ENCODE peak calls at places on chromosomes 13 and 19, in five cellular contexts. A, G, X, H and E are unnamed samples.

GRCh38 chr13:33208290-33208990 is 77.1 kb downstream of the STARD13 start:
- DNase-seq in A (no peak), G (no peak), X (no peak), H (no peak), E (no peak)

GRCh38 chr13:59746291-59746962 is 417.3 kb downstream of the DIAPH3 start:
- DNase-seq in A (no peak), G (no peak), X (no peak), H (no peak), E (no peak)

GRCh38 chr13:51502206-51502651 is 49.4 kb upstream of the INTS6 start:
- DNase-seq in A (no peak), G (no peak), X (no peak), H (no peak), E (no peak)

GRCh38 chr19:49691243-49692101 is 556 bp downstream of the CPT1C start:
- DNase-seq in A (peak), G (no peak), X (no peak), H (no peak), E (no peak)

GRCh38 chr19:48085077-48085476 is 25.5 kb downstream of the PLA2G4C start:
- DNase-seq in A (no peak), G (no peak), X (no peak), H (no peak), E (peak)

GRCh38 chr19:38031423-38031770 is 124.4 kb downstream of the SIPA1L3 start:
- DNase-seq in A (no peak), G (no peak), X (no peak), H (no peak), E (no peak)

GRCh38 chr19:47106819-47107200 is 6.8 kb downstream of the ZC3H4 start:
- DNase-seq in A (no peak), G (peak), X (no peak), H (no peak), E (no peak)

GRCh38 chr13:112951674-112952371 is 17.2 kb upstream of the MCF2L start:
- DNase-seq in A (no peak), G (no peak), X (no peak), H (no peak), E (no peak)

GRCh38 chr19:46859637-46860124 is 1.1 kb upstream of the ARHGAP35 start:
- DNase-seq in A (no peak), G (peak), X (peak), H (no peak), E (no peak)

GRCh38 chr13:89457977-89458376 is 1786.8 kb downstream of the SLITRK5 start:
- DNase-seq in A (no peak), G (no peak), X (no peak), H (no peak), E (no peak)

GRCh38 chr19:619286-620002 is 13.9 kb downstream of the POLRMT start:
- DNase-seq in A (peak), G (no peak), X (no peak), H (no peak), E (no peak)

GRCh38 chr13:96925869-96926628 is 68.2 kb downstream of the OXGR1 start:
- DNase-seq in A (no peak), G (no peak), X (no peak), H (peak), E (no peak)

GRCh38 chr19:46471116-46471733 is at the start of gene PNMA8A:
- DNase-seq in A (peak), G (peak), X (peak), H (no peak), E (peak)

GRCh38 chr19:18541992-18542935 is 1.1 kb downstream of the FKBP8 start:
- DNase-seq in A (no peak), G (peak), X (no peak), H (no peak), E (no peak)

GRCh38 chr19:47726467-47726866 is 13.2 kb downstream of the EHD2 start:
- DNase-seq in A (no peak), G (no peak), X (no peak), H (no peak), E (no peak)

GRCh38 chr19:6423499-6424189 is 967 bp downstream of the KHSRP start:
- DNase-seq in A (no peak), G (peak), X (no peak), H (no peak), E (peak)

GRCh38 chr19:1085676-1086442 is 9.3 kb downstream of the POLR2E start:
- DNase-seq in A (peak), G (no peak), X (no peak), H (no peak), E (peak)

GRCh38 chr19:2424686-2425621 is 2.4 kb downstream of the TIMM13 start:
- DNase-seq in A (peak), G (no peak), X (peak), H (no peak), E (peak)

GRCh38 chr19:1182068-1182467 is 8.0 kb upstream of the SBNO2 start:
- DNase-seq in A (no peak), G (no peak), X (no peak), H (no peak), E (no peak)

GRCh38 chr13:101536079-101536478 is 83.6 kb downstream of the ITGBL1 start:
- DNase-seq in A (no peak), G (no peak), X (no peak), H (no peak), E (no peak)

GRCh38 chr13:48493851-48494250 is 39.0 kb downstream of the RCBTB2 start:
- DNase-seq in A (no peak), G (no peak), X (no peak), H (peak), E (no peak)

GRCh38 chr19:48061401-48062344 is 17.8 kb upstream of the CABP5 start:
- DNase-seq in A (peak), G (no peak), X (no peak), H (peak), E (no peak)

GRCh38 chr19:1312732-1313694 is 27.3 kb downstream of the EFNA2 start:
- DNase-seq in A (peak), G (no peak), X (no peak), H (no peak), E (no peak)

GRCh38 chr19:39194832-39195542 is 1.8 kb upstream of the NCCRP1 start:
- DNase-seq in A (no peak), G (no peak), X (no peak), H (no peak), E (no peak)

GRCh38 chr19:52197964-52198363 is 8.1 kb downstream of the PPP2R1A start:
- DNase-seq in A (no peak), G (no peak), X (no peak), H (no peak), E (no peak)

GRCh38 chr19:52198678-52199077 is 8.8 kb downstream of the PPP2R1A start:
- DNase-seq in A (no peak), G (no peak), X (no peak), H (no peak), E (no peak)

GRCh38 chr19:52196256-52196967 is 6.6 kb downstream of the PPP2R1A start:
- DNase-seq in A (no peak), G (no peak), X (no peak), H (no peak), E (no peak)

GRCh38 chr19:52200044-52200443 is 10.2 kb downstream of the PPP2R1A start:
- DNase-seq in A (no peak), G (no peak), X (peak), H (no peak), E (no peak)
- H3K27ac ChIP-seq in A (peak), G (no peak), X (peak), H (no peak), E (peak)

GRCh38 chr19:5078179-5078578 is 109.3 kb downstream of the KDM4B start:
- DNase-seq in A (peak), G (no peak), X (no peak), H (no peak), E (no peak)
- TF ChIP-seq POLR2AphosphoS5 in A (no peak), G (no peak), X (no peak), H (peak), E (peak)

GRCh38 chr19:53055117-53055516 is 10.6 kb downstream of the ERVV-2 start:
- DNase-seq in A (no peak), G (no peak), X (no peak), H (no peak), E (no peak)
- TF ChIP-seq POLR2A in A (no peak), G (no peak), X (no peak), H (no peak), E (no peak)

GRCh38 chr13:23322353-23323336 is 110.9 kb downstream of the SACS start:
- DNase-seq in A (no peak), G (no peak), X (no peak), H (no peak), E (no peak)

GRCh38 chr13:23323946-23324709 is 109.4 kb downstream of the SACS start:
- DNase-seq in A (peak), G (no peak), X (no peak), H (no peak), E (no peak)

GRCh38 chr13:23320926-23321533 is 112.5 kb downstream of the SACS start:
- DNase-seq in A (no peak), G (no peak), X (no peak), H (no peak), E (no peak)

GRCh38 chr13:23321534-23322241 is 111.8 kb downstream of the SACS start:
- DNase-seq in A (no peak), G (no peak), X (peak), H (no peak), E (no peak)

GRCh38 chr13:23325191-23325590 is 108.3 kb downstream of the SACS start:
- DNase-seq in A (no peak), G (no peak), X (no peak), H (no peak), E (no peak)
- H3K27ac ChIP-seq in A (no peak), G (no peak), X (no peak), H (no peak), E (no peak)

GRCh38 chr13:76632388-76633044 is 253.7 kb downstream of the KCTD12 start:
- DNase-seq in A (no peak), G (no peak), X (no peak), H (no peak), E (no peak)
- TF ChIP-seq POLR2AphosphoS5 in A (no peak), G (no peak), X (no peak), H (no peak), E (no peak)

GRCh38 chr13:110869805-110870706 is 44.8 kb downstream of the ANKRD10 start:
- DNase-seq in A (peak), G (peak), X (peak), H (peak), E (peak)
- TF ChIP-seq POLR2A in A (peak), G (peak), X (no peak), H (peak), E (no peak)

GRCh38 chr19:7535993-7536685 is 622 bp downstream of the PNPLA6 start:
- DNase-seq in A (no peak), G (no peak), X (no peak), H (no peak), E (no peak)

GRCh38 chr19:7533925-7534480 is 1.5 kb upstream of the PNPLA6 start:
- DNase-seq in A (peak), G (peak), X (peak), H (peak), E (peak)

GRCh38 chr19:7533281-7533819 is 2.2 kb upstream of the PNPLA6 start:
- DNase-seq in A (peak), G (no peak), X (no peak), H (peak), E (peak)

GRCh38 chr19:7535035-7535992 is at the start of gene PNPLA6:
- DNase-seq in A (peak), G (peak), X (peak), H (peak), E (peak)

DNA sequence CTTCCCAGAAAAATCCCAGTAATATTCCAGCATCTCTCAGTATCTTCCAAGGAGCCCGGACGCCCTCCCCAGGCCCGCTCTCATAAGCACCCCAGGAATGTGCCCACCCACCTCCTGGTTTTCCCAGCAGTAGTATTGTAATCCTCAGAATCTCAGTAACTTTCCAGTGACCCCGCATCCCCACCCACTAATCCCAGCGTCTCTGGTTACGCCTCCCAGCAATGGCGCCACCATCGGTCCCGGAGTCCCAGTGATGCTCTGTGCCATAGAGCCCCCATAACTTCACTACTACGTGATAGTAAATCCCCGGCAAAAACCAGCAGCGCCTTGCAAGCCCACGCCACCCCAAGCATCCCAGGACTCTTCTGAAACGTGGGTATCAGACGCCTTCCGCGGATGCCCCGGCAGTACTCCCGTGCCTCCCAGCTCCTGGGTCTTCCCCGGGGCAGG is 961 bp upstream of the PNPLA6 start:
- DNase-seq in A (no peak), G (peak), X (no peak), H (peak), E (no peak)
- H3K27ac ChIP-seq in A (peak), G (no peak), X (peak), H (peak), E (peak)

DNA sequence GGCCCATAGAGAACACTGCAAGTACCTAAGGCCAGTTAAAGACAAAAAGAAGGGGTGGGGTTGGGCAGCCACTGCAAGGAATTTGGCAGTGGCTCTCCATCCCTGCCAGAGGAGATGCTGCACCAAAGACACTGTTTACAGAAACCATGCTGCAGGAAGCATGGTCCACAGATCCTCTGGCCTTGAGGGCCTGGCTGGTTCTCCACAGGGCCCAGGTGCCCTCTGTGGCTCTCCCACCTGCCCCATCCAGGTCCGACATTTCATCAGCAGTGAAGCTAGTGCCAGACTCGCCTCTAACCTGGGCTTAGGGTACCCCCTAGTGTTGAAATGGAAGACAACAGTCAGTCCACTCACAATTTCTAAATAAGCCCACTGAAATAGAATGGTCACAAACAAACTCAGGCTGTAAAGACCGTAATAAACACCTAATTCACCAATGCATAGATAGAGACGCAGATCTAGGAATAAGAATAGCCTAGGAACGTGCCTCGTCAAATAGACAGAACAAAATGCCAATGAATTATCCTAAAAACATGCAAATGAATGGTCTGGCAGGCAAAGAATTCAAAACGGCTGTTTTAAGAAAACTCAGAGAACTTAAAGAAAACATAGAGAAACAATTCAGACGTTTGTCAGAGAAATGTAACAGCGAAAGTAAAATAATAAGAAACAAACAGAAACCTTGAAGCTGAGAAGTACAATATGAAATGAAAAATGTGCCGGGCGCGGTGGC is 23.3 kb downstream of the LYPD4 start:
- DNase-seq in A (no peak), G (peak), X (no peak), H (peak), E (peak)
- TF ChIP-seq POLR2AphosphoS5 in A (no peak), G (no peak), X (no peak), H (no peak), E (no peak)

DNA sequence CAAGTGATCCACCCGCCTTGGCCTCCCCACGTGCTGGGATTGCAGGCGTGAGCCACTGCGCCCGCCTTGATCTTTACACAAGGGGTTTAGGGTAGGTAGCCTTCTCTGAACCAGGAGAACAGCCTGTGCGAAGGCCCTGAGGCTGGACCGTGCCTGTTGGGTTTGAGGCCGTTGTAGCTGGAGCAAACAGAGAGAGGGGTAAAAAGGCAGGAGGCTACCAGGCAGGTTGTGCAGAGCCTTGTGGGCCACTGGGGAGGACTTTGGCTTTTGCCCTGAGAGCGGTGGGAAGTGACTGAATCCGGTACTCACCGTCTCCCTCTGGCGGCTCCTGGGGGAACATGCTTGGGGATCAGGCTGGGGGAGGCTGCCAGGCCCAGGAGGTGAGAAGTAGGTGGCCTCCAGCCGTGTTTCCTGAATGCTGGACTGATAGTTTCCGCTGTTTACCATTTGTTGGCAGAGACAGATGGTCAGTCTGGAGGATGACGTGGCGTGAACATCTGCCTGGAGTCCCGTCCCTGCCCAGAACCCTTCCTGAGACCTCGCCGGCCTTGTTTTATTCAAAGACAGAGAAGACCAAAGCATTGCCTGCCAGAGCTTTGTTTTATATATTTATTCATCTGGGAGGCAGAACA is 24.6 kb downstream of the SPC24 start:
- DNase-seq in A (no peak), G (peak), X (peak), H (peak), E (peak)
- TF ChIP-seq POLR2A in A (no peak), G (no peak), X (peak), H (no peak), E (no peak)

GRCh38 chr13:99929866-99930265 is 41.7 kb downstream of the ZIC5 start:
- DNase-seq in A (no peak), G (no peak), X (no peak), H (no peak), E (no peak)
- H3K27ac ChIP-seq in A (no peak), G (no peak), X (no peak), H (no peak), E (no peak)